ENCODE peak calls at places on chromosome 6, in four cellular contexts. C, L, V and A are unnamed samples.

GRCh38 chr6:10763006-10763405 is 15.4 kb downstream of the TMEM14B start:
- DNase-seq in L (no peak), C (peak; percentile 50), V (peak; percentile 61), A (no peak)

GRCh38 chr6:53579338-53579737 is 34.4 kb upstream of the GCLC start:
- DNase-seq in L (no peak), V (no peak), C (no peak), A (no peak)

GRCh38 chr6:32852844-32853540 is 512 bp downstream of the TAP1 start:
- DNase-seq in V (no peak), C (peak; percentile 36), L (peak; percentile 50), A (no peak)

GRCh38 chr6:151847064-151847463 is 39.6 kb downstream of the ESR1 start:
- DNase-seq in V (peak; percentile 20), L (no peak), C (peak; percentile 41), A (no peak)

GRCh38 chr6:42260972-42261371 is 43.3 kb upstream of the MRPS10 start:
- DNase-seq in V (peak; percentile 41), L (peak; percentile 72), C (no peak), A (no peak)

GRCh38 chr6:84422380-84422968 is 195.0 kb upstream of the CEP162 start:
- DNase-seq in V (peak; percentile 13), C (peak; percentile 30), L (peak; percentile 19), A (peak; percentile 49)

GRCh38 chr6:81708306-81708705 is 44.2 kb downstream of the TENT5A start:
- DNase-seq in V (no peak), C (peak; percentile 77), L (no peak), A (no peak)

GRCh38 chr6:105500693-105501092 is 97.8 kb upstream of the PREP start:
- DNase-seq in L (no peak), V (no peak), C (no peak), A (no peak)

GRCh38 chr6:47034919-47035318 is 7.2 kb downstream of the ADGRF1 start:
- DNase-seq in C (peak; percentile 100), V (no peak), L (peak; percentile 42), A (no peak)

GRCh38 chr6:112180095-112180820 is 74.1 kb downstream of the LAMA4 start:
- DNase-seq in L (no peak), V (no peak), C (peak; percentile 81), A (no peak)

GRCh38 chr6:113690957-113691656 is 166.0 kb upstream of the MARCKS start:
- DNase-seq in L (no peak), C (no peak), V (no peak), A (no peak)

GRCh38 chr6:9593566-9593965 is 821.3 kb downstream of the TFAP2A start:
- DNase-seq in V (no peak), L (no peak), C (no peak), A (no peak)

GRCh38 chr6:37576336-37576737 is 76.6 kb upstream of the CCDC167 start:
- DNase-seq in C (peak; percentile 84), V (no peak), L (no peak), A (no peak)

GRCh38 chr6:29451471-29452193 is 5.2 kb downstream of the OR11A1 start:
- DNase-seq in V (no peak), C (peak; percentile 3), L (no peak), A (no peak)

GRCh38 chr6:70413829-70414494 is 654 bp downstream of the FAM135A start:
- DNase-seq in C (peak; percentile 10), L (peak; percentile 27), V (no peak), A (no peak)

GRCh38 chr6:32852018-32852843 is 1.3 kb downstream of the TAP1 start:
- DNase-seq in L (peak; percentile 58), C (peak; percentile 13), V (peak; percentile 54), A (no peak)

GRCh38 chr6:167982063-167982462 is 15.4 kb upstream of the KIF25 start:
- DNase-seq in C (no peak), V (no peak), L (no peak), A (no peak)

GRCh38 chr6:156461647-156462046 is 315.5 kb upstream of the ARID1B start:
- DNase-seq in L (no peak), V (no peak), C (no peak), A (no peak)

GRCh38 chr6:79946773-79947190 is 571 bp downstream of the ELOVL4 start:
- DNase-seq in C (peak; percentile 39), V (no peak), L (peak; percentile 20), A (no peak)

GRCh38 chr6:136544326-136544725 is 5.9 kb downstream of the MAP7 start:
- DNase-seq in V (no peak), C (no peak), L (no peak), A (no peak)

GRCh38 chr6:136719280-136720044 is 72.8 kb downstream of the MAP3K5 start:
- DNase-seq in C (no peak), V (no peak), L (no peak), A (no peak)

GRCh38 chr6:36890264-36890663 is 4.5 kb downstream of the C6orf89 start:
- DNase-seq in C (no peak), L (no peak), V (no peak), A (no peak)

GRCh38 chr6:19569563-19569962 is 267.6 kb upstream of the ID4 start:
- DNase-seq in L (no peak), C (no peak), V (no peak), A (no peak)

GRCh38 chr6:52454556-52454955 is 34.4 kb downstream of the EFHC1 start:
- DNase-seq in V (no peak), L (no peak), C (peak; percentile 79), A (no peak)
- H3K36me3 ChIP-seq in V (no peaks in the 10 kb centered on the region), L (no peaks in the 10 kb centered on the region), C (no peaks in the 10 kb centered on the region), A (no peaks in the 10 kb centered on the region)

DNA sequence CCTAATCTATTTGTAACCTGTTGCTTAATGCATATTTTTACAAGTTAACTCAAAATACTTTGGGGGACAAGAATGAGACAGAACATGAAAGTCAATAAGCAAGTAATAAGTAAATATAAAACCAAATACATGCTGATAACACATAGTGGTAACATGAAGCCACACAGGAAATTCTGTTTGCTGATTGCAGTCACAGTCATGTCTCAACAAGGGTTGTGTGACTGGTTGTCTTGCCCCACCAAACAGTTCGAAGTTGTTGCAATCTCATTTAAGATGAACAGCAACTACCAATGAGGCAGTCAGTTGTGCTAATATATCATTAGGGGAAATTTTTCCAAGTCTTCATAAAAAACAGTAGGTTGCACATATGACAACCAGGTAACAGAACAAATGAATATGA is 14.5 kb downstream of the CD24 start:
- DNase-seq in L (no peak), C (no peak), V (no peak), A (no peak)
- H3K27ac ChIP-seq in L (no peak overlapping the region), C (no peak overlapping the region), V (no peak overlapping the region), A (no peak overlapping the region)

GRCh38 chr6:133989525-133989924 is 36.5 kb downstream of the TBPL1 start:
- DNase-seq in V (no peak), C (no peak), L (no peak), A (no peak)

GRCh38 chr6:133990321-133990720 is 37.3 kb downstream of the TBPL1 start:
- DNase-seq in V (no peak), L (no peak), C (no peak), A (no peak)

GRCh38 chr6:133986942-133987341 is 33.9 kb downstream of the TBPL1 start:
- DNase-seq in L (no peak), C (no peak), V (no peak), A (no peak)

GRCh38 chr6:133983099-133983939 is 30.3 kb downstream of the TBPL1 start:
- DNase-seq in L (no peak), V (peak; percentile 33), C (peak; percentile 76), A (no peak)

GRCh38 chr6:133985970-133986369 is 32.9 kb downstream of the TBPL1 start:
- DNase-seq in L (no peak), V (no peak), C (no peak), A (no peak)
- H3K36me3 ChIP-seq in L (no peaks in the 10 kb centered on the region), V (no peaks in the 10 kb centered on the region), C (no peaks in the 10 kb centered on the region), A (no peaks in the 10 kb centered on the region)

GRCh38 chr6:21742238-21742660 is 148.7 kb downstream of the SOX4 start:
- DNase-seq in C (peak; percentile 92), V (no peak), L (no peak), A (no peak)
- H3K27ac ChIP-seq in C (no peak overlapping the region), V (no peak overlapping the region), L (peak overlapping the region; percentile 68), A (no peak overlapping the region)

DNA sequence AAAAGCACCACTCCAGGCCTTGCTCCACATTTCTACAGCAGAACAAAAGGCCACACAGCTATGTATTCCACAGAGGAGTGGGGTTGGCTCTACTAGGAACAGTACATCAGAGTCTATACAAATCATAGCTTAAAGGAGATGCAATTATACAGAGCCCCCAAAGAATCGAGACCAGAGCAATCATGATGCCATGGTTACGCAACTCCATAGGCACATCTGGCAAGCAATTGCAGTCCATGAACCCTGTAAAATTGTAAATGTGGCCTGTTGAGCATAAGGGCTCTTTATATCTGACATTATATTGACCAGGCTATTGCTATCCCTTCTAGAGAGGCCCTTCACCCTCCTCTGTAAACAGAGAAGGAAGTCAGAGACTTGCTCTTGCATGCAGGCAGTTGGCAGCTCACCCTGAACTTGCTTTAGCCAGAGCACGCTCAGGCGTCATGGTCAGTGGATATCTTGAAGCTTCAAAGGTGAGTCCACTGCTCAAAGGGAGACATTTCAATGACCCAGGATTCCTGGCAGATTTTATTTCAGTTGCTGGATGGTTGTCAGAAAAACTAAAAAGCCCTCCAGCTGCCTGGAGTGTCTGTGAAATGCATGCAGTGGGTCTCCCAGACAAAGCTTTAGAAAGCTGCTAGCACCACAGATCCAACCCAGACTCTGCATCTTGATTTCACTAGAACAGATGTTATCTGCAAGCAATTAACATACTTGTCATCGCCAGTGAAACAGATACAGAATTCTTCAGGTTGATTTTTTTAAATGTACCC is 357.2 kb downstream of the CENPW start:
- DNase-seq in L (no peak), V (no peak), C (no peak), A (no peak)
- H3K36me3 ChIP-seq in L (no peaks in the 10 kb centered on the region), V (no peaks in the 10 kb centered on the region), C (no peaks in the 10 kb centered on the region), A (no peaks in the 10 kb centered on the region)

DNA sequence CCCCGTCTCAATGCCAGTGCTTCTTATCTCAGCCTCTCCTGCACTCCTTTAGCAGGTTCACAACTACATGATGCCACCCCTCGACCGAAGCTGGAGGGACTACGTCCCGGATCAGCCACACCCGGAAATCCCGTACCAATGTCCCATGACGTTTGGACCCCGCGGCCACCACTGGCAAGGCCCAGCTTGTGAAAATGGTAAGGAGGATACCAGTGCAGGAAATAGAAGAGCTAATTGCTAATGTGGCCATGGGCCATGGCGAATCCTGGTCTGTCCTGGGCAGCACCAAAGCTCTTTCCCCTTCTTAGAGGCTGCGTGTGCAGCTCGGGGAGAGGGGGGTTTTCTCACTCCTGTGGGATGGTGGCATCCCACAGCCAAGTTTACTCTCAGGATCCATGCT is 5.5 kb downstream of the IRF4 start:
- DNase-seq in L (no peak), V (no peak), C (no peak), A (no peak)
- H3K27ac ChIP-seq in L (no peak overlapping the region), V (no peak overlapping the region), C (no peak overlapping the region), A (no peak overlapping the region)

DNA sequence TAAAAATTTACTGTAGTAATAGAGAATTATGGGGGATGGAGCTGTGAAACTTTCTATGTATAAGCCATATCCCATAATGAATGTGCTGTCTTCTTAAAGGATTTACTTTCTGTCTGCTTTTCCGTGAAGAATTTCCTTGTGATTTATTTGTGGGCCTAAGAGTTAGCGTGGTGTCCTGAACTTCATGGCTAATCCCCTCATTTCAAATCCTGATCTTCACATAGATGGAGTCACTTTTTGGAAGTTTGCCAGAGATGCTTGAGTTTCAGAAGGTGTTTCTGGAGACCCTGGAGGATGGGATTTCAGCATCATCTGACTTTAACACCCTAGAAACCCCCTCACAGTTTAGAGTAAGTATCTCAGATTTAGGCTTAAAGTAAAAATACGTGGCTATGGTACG is 19.4 kb upstream of the CLDN20 start:
- DNase-seq in V (no peak), C (no peak), L (no peak), A (no peak)
- H3K36me3 ChIP-seq in V (no peaks in the 10 kb centered on the region), C (no peaks in the 10 kb centered on the region), L (no peaks in the 10 kb centered on the region), A (no peaks in the 10 kb centered on the region)